ENCODE peak calls at places on chromosomes 4 and X, in seven cellular contexts. One of them, this sample, is unnamed. For H3K4me1, the result is how much of the 10 kb centered on the place peaks cover.

GRCh38 chr4:99447079-99447478 is 11.9 kb upstream of the ADH7 start:
- DNase-seq in psoas muscle: no peak
- DNase-seq in colonic mucosa: no peak
- DNase-seq in aorta: no peak
- DNase-seq in ascending aorta: no peak
- DNase-seq in HCT116: peak
- DNase-seq in lung: no peak
- DNase-seq in this sample: no peak

GRCh38 chrX:67777148-67777547 is 233.3 kb downstream of the AR start:
- DNase-seq in psoas muscle: no peak
- DNase-seq in colonic mucosa: no peak
- DNase-seq in aorta: no peak
- DNase-seq in ascending aorta: no peak
- DNase-seq in HCT116: no peak
- DNase-seq in lung: no peak
- DNase-seq in this sample: no peak

GRCh38 chr4:108107116-108107515 is 61.6 kb downstream of the LEF1 start:
- DNase-seq in psoas muscle: no peak
- DNase-seq in colonic mucosa: no peak
- DNase-seq in aorta: no peak
- DNase-seq in ascending aorta: no peak
- DNase-seq in HCT116: no peak
- DNase-seq in lung: no peak
- DNase-seq in this sample: no peak

GRCh38 chr4:3491681-3492405 is 28.7 kb downstream of the DOK7 start:
- DNase-seq in psoas muscle: no peak
- DNase-seq in colonic mucosa: no peak
- DNase-seq in aorta: no peak
- DNase-seq in ascending aorta: no peak
- DNase-seq in HCT116: no peak
- DNase-seq in lung: no peak
- DNase-seq in this sample: no peak

GRCh38 chr4:144787365-144788263 is 141.7 kb downstream of the HHIP start:
- DNase-seq in psoas muscle: no peak
- DNase-seq in colonic mucosa: no peak
- DNase-seq in aorta: no peak
- DNase-seq in ascending aorta: no peak
- DNase-seq in HCT116: peak
- DNase-seq in lung: no peak
- DNase-seq in this sample: no peak

GRCh38 chr4:158193171-158193749 is 17.0 kb upstream of the TMEM144 start:
- DNase-seq in psoas muscle: no peak
- DNase-seq in colonic mucosa: no peak
- DNase-seq in aorta: no peak
- DNase-seq in ascending aorta: no peak
- DNase-seq in HCT116: peak
- DNase-seq in lung: no peak
- DNase-seq in this sample: no peak

GRCh38 chr4:56803473-56803872 is 18.0 kb downstream of the SPINK2 start:
- DNase-seq in psoas muscle: no peak
- DNase-seq in colonic mucosa: no peak
- DNase-seq in aorta: no peak
- DNase-seq in ascending aorta: no peak
- DNase-seq in HCT116: no peak
- DNase-seq in lung: no peak
- DNase-seq in this sample: no peak

GRCh38 chr4:47031713-47032404 is 492 bp downstream of the GABRB1 start:
- DNase-seq in psoas muscle: no peak
- DNase-seq in colonic mucosa: peak
- DNase-seq in aorta: no peak
- DNase-seq in ascending aorta: no peak
- DNase-seq in HCT116: no peak
- DNase-seq in lung: no peak
- DNase-seq in this sample: peak

GRCh38 chr4:76640252-76640925 is 205.4 kb downstream of the SHROOM3 start:
- DNase-seq in psoas muscle: no peak
- DNase-seq in colonic mucosa: no peak
- DNase-seq in aorta: no peak
- DNase-seq in ascending aorta: no peak
- DNase-seq in HCT116: no peak
- DNase-seq in lung: peak
- DNase-seq in this sample: no peak

GRCh38 chr4:186304816-186305520 is 39.0 kb downstream of the F11 start:
- DNase-seq in psoas muscle: no peak
- DNase-seq in colonic mucosa: no peak
- DNase-seq in aorta: no peak
- DNase-seq in ascending aorta: no peak
- DNase-seq in HCT116: no peak
- DNase-seq in lung: no peak
- DNase-seq in this sample: no peak

GRCh38 chrX:68710870-68711576 is 63.6 kb downstream of the STARD8 start:
- DNase-seq in psoas muscle: peak
- DNase-seq in colonic mucosa: no peak
- DNase-seq in aorta: no peak
- DNase-seq in ascending aorta: no peak
- DNase-seq in HCT116: peak
- DNase-seq in lung: no peak
- DNase-seq in this sample: peak

GRCh38 chr4:101843054-101843453 is 52.5 kb downstream of the BANK1 start:
- DNase-seq in psoas muscle: no peak
- DNase-seq in colonic mucosa: no peak
- DNase-seq in aorta: no peak
- DNase-seq in ascending aorta: no peak
- DNase-seq in HCT116: no peak
- DNase-seq in lung: no peak
- DNase-seq in this sample: no peak

GRCh38 chrX:69133561-69134542 is 31.4 kb downstream of the PJA1 start:
- DNase-seq in psoas muscle: no peak
- DNase-seq in colonic mucosa: peak
- DNase-seq in aorta: no peak
- DNase-seq in ascending aorta: no peak
- DNase-seq in HCT116: peak
- DNase-seq in lung: no peak
- DNase-seq in this sample: no peak

GRCh38 chrX:49268702-49269009 is 937 bp upstream of the PPP1R3F start:
- DNase-seq in psoas muscle: no peak
- DNase-seq in colonic mucosa: no peak
- DNase-seq in aorta: no peak
- DNase-seq in ascending aorta: no peak
- DNase-seq in HCT116: no peak
- DNase-seq in lung: no peak
- DNase-seq in this sample: no peak

GRCh38 chr4:8739820-8740665 is 131.6 kb downstream of the HMX1 start:
- DNase-seq in psoas muscle: no peak
- DNase-seq in colonic mucosa: no peak
- DNase-seq in aorta: no peak
- DNase-seq in ascending aorta: no peak
- DNase-seq in HCT116: no peak
- DNase-seq in lung: no peak
- DNase-seq in this sample: no peak

GRCh38 chrX:150361777-150362351 is 1.3 kb upstream of the MAMLD1 start:
- DNase-seq in psoas muscle: peak
- DNase-seq in colonic mucosa: no peak
- DNase-seq in aorta: peak
- DNase-seq in ascending aorta: no peak
- DNase-seq in HCT116: no peak
- DNase-seq in lung: peak
- DNase-seq in this sample: peak

GRCh38 chr4:26321326-26322276 is 787 bp downstream of the RBPJ start:
- DNase-seq in psoas muscle: no peak
- DNase-seq in colonic mucosa: peak
- DNase-seq in aorta: peak
- DNase-seq in ascending aorta: no peak
- DNase-seq in HCT116: no peak
- DNase-seq in lung: peak
- DNase-seq in this sample: no peak

GRCh38 chr4:16505726-16506125 is 279.5 kb upstream of the TAPT1 start:
- DNase-seq in psoas muscle: no peak
- DNase-seq in colonic mucosa: no peak
- DNase-seq in aorta: no peak
- DNase-seq in ascending aorta: no peak
- DNase-seq in HCT116: no peak
- DNase-seq in lung: no peak
- DNase-seq in this sample: peak

GRCh38 chr4:181957088-181957487 is 286.1 kb upstream of the TENM3 start:
- DNase-seq in psoas muscle: no peak
- DNase-seq in colonic mucosa: no peak
- DNase-seq in aorta: peak
- DNase-seq in ascending aorta: no peak
- DNase-seq in HCT116: no peak
- DNase-seq in lung: no peak
- DNase-seq in this sample: no peak
- H3K4me1 ChIP-seq in psoas muscle: under half
- H3K4me1 ChIP-seq in colonic mucosa: under half
- H3K4me1 ChIP-seq in aorta: under half
- H3K4me1 ChIP-seq in ascending aorta: under half
- H3K4me1 ChIP-seq in HCT116: under half
- H3K4me1 ChIP-seq in lung: under half
- H3K4me1 ChIP-seq in this sample: under half

GRCh38 chr4:17912011-17912410 is 101.2 kb downstream of the NCAPG start:
- DNase-seq in psoas muscle: no peak
- DNase-seq in colonic mucosa: no peak
- DNase-seq in aorta: no peak
- DNase-seq in ascending aorta: no peak
- DNase-seq in HCT116: no peak
- DNase-seq in lung: no peak
- DNase-seq in this sample: no peak

DNA sequence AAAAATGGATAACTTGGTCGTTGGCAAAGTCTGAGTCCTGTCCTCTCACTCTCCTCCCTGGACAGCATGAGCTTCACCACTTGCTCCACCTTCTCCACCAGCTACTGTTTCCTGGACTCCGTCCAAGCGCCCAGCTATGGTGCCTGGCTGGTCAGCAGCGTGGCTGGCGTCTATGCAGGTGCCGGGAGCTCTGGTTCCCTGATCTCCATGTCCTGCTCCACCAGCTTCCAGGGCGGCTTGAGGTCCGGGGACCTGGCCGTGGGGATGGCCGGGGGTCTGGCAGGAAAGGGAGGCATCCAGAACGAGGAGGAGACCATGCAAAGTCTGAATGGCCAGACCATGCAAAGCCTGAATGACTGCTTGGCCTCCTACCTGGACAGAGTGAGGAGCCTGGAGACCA is 100.8 kb downstream of the NCAPG start:
- DNase-seq in psoas muscle: no peak
- DNase-seq in colonic mucosa: no peak
- DNase-seq in aorta: no peak
- DNase-seq in ascending aorta: no peak
- DNase-seq in HCT116: no peak
- DNase-seq in lung: no peak
- DNase-seq in this sample: no peak
- H3K4me3 ChIP-seq in psoas muscle: no peak
- H3K4me3 ChIP-seq in colonic mucosa: no peak
- H3K4me3 ChIP-seq in aorta: no peak
- H3K4me3 ChIP-seq in ascending aorta: no peak
- H3K4me3 ChIP-seq in HCT116: no peak
- H3K4me3 ChIP-seq in lung: no peak
- H3K4me3 ChIP-seq in this sample: no peak

DNA sequence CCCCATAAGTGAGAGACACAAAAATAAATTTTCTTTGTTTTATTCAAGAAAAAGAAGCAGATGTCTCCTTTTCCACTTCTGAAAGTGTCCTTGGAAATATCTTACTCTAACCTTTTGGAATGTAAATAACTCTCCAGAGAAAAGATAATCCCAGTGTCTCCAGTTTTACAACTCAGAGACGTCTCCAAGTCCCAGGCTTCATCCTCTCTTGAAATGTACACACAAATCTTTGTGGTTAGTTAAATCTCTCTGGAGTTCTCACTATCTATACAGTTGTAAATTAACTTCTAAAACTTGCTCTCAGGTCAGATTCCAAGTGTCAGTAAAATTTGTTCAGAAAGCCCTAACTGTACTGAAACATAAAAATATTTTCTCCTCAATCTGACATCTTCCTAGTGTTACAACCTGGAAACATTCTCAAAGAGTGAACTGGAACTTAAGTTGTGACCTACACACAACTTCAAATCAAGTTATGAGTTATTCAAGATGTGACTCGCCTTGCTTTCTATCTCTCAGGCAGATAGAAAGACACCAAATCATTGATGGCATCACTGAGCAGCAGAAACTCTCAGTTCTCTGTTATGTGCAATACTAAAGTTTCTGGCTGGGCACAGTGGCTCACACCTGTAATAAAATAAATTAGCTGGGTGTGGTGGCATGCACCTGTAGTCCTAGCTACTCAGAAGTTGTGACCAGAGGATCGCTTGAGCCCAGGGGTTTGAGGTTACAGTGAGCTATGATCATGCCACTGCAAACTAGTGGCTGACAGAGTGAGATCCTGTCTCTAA is 284.2 kb downstream of the RCHY1 start:
- DNase-seq in psoas muscle: no peak
- DNase-seq in colonic mucosa: peak
- DNase-seq in aorta: no peak
- DNase-seq in ascending aorta: no peak
- DNase-seq in HCT116: no peak
- DNase-seq in lung: no peak
- DNase-seq in this sample: no peak
- H3K4me1 ChIP-seq in psoas muscle: under half
- H3K4me1 ChIP-seq in colonic mucosa: under half
- H3K4me1 ChIP-seq in aorta: under half
- H3K4me1 ChIP-seq in ascending aorta: under half
- H3K4me1 ChIP-seq in HCT116: under half
- H3K4me1 ChIP-seq in lung: under half
- H3K4me1 ChIP-seq in this sample: under half

GRCh38 chrX:105822138-105823091 is at the start of gene NRK:
- DNase-seq in psoas muscle: peak
- DNase-seq in colonic mucosa: no peak
- DNase-seq in aorta: peak
- DNase-seq in ascending aorta: no peak
- DNase-seq in HCT116: no peak
- DNase-seq in lung: no peak
- DNase-seq in this sample: peak

GRCh38 chrX:105829006-105829405 is 6.7 kb downstream of the NRK start:
- DNase-seq in psoas muscle: no peak
- DNase-seq in colonic mucosa: no peak
- DNase-seq in aorta: no peak
- DNase-seq in ascending aorta: no peak
- DNase-seq in HCT116: no peak
- DNase-seq in lung: no peak
- DNase-seq in this sample: no peak

GRCh38 chrX:105821471-105822081 is 763 bp upstream of the NRK start:
- DNase-seq in psoas muscle: no peak
- DNase-seq in colonic mucosa: no peak
- DNase-seq in aorta: peak
- DNase-seq in ascending aorta: no peak
- DNase-seq in HCT116: no peak
- DNase-seq in lung: no peak
- DNase-seq in this sample: no peak

GRCh38 chrX:105820247-105820646 is 2.1 kb upstream of the NRK start:
- DNase-seq in psoas muscle: no peak
- DNase-seq in colonic mucosa: no peak
- DNase-seq in aorta: no peak
- DNase-seq in ascending aorta: no peak
- DNase-seq in HCT116: no peak
- DNase-seq in lung: no peak
- DNase-seq in this sample: no peak

DNA sequence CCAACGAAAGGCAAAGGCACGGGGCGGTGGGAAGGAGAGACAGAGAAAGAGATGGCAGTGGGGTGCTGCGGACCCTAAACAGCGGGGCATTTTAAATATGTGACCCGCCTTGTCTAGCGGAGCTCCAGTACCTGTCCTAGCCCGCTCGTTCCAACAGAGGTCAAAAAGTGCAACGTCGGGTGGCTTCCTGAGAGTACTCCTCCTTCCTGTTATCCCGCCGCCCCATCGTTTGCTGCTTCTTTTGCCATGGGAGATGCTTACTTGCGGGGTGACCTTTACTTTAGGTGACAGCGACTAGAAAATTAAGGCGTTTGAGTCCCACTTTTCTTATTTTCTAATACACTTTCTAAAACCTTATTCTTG is 734 bp downstream of the NRK start:
- DNase-seq in psoas muscle: no peak
- DNase-seq in colonic mucosa: no peak
- DNase-seq in aorta: peak
- DNase-seq in ascending aorta: no peak
- DNase-seq in HCT116: no peak
- DNase-seq in lung: no peak
- DNase-seq in this sample: no peak
- H3K4me3 ChIP-seq in psoas muscle: peak
- H3K4me3 ChIP-seq in colonic mucosa: no peak
- H3K4me3 ChIP-seq in aorta: peak
- H3K4me3 ChIP-seq in ascending aorta: peak
- H3K4me3 ChIP-seq in HCT116: no peak
- H3K4me3 ChIP-seq in lung: no peak
- H3K4me3 ChIP-seq in this sample: peak

This sample was measured in heart left ventricle.